ENCODE peak calls at places on chromosomes 13 and 19, in four cellular contexts. W is lower leg skin, B is omental fat pad, D is A673. S is an unnamed sample.

GRCh38 chr13:99442273-99442895 is 58.9 kb upstream of the TM9SF2 start:
- DNase-seq in W (peak; percentile 48), B (no peak), D (peak; percentile 68), S (no peak)

GRCh38 chr19:2487090-2487489 is 11.2 kb downstream of the GADD45B start:
- DNase-seq in W (no peak), B (no peak), D (no peak), S (no peak)

GRCh38 chr19:45123440-45123850 is 30.5 kb downstream of the PPP1R37 start:
- DNase-seq in W (peak; percentile 31), B (no peak), D (peak; percentile 74), S (peak; percentile 59)

GRCh38 chr19:49801966-49802661 is 11.0 kb downstream of the FUZ start:
- DNase-seq in W (peak; percentile 73), B (peak; percentile 93), D (peak; percentile 92), S (peak; percentile 73)

GRCh38 chr19:10688545-10689280 is 12.5 kb upstream of the QTRT1 start:
- DNase-seq in W (no peak), B (no peak), D (no peak), S (no peak)

GRCh38 chr19:10544242-10544752 is 593 bp downstream of the ATG4D start:
- DNase-seq in W (no peak), B (no peak), D (no peak), S (no peak)

GRCh38 chr13:105272660-105273631 is 1262.5 kb downstream of the EFNB2 start:
- DNase-seq in W (no peak), B (no peak), D (no peak), S (no peak)

GRCh38 chr13:46059405-46059804 is 6.9 kb upstream of the ZC3H13 start:
- DNase-seq in W (no peak), B (no peak), D (no peak), S (no peak)

GRCh38 chr19:1513492-1514294 is 874 bp upstream of the ADAMTSL5 start:
- DNase-seq in W (no peak), B (no peak), D (peak; percentile 65), S (peak; percentile 61)

GRCh38 chr13:74306496-74306895 is 172.3 kb upstream of the KLF12 start:
- DNase-seq in W (no peak), B (no peak), D (peak; percentile 57), S (no peak)

GRCh38 chr19:17035842-17036424 is 9.3 kb upstream of the CPAMD8 start:
- DNase-seq in W (no peak), B (no peak), D (peak; percentile 55), S (no peak)

GRCh38 chr19:7676376-7676775 is 514 bp upstream of the MCEMP1 start:
- DNase-seq in W (peak; percentile 38), B (no peak), D (peak; percentile 58), S (no peak)

GRCh38 chr19:1280588-1281269 is 4.9 kb upstream of the EFNA2 start:
- DNase-seq in W (no peak), B (no peak), D (no peak), S (no peak)

GRCh38 chr13:36430247-36431203 is 1.8 kb upstream of the CCNA1 start:
- DNase-seq in W (no peak), B (no peak), D (no peak), S (no peak)

GRCh38 chr19:17648786-17649185 is 39.4 kb downstream of the UNC13A start:
- DNase-seq in W (no peak), B (no peak), D (no peak), S (no peak)

GRCh38 chr13:62185631-62186256 is 770.1 kb upstream of the PCDH20 start:
- DNase-seq in W (no peak), B (no peak), D (no peak), S (no peak)

GRCh38 chr13:28476919-28477708 is 17.8 kb downstream of the FLT1 start:
- DNase-seq in W (no peak), B (no peak), D (no peak), S (no peak)

GRCh38 chr19:39590265-39590664 is 12.1 kb upstream of the LGALS13 start:
- DNase-seq in W (no peak), B (no peak), D (peak; percentile 6), S (no peak)

GRCh38 chr13:48866204-48866603 is 109.5 kb upstream of the FNDC3A start:
- DNase-seq in W (no peak), B (no peak), D (no peak), S (no peak)

GRCh38 chr13:44231786-44232516 is 141.7 kb upstream of the SERP2 start:
- DNase-seq in W (peak; percentile 82), B (peak; percentile 48), D (no peak), S (no peak)

GRCh38 chr13:36910545-36910944 is 9.5 kb downstream of the SMAD9 start:
- DNase-seq in W (no peak), B (no peak), D (no peak), S (no peak)

GRCh38 chr19:11453468-11454341 is 18.3 kb downstream of the PRKCSH start:
- DNase-seq in W (no peak), B (no peak), D (peak; percentile 50), S (no peak)

GRCh38 chr13:74074723-74075122 is 59.5 kb downstream of the KLF12 start:
- DNase-seq in W (no peak), B (no peak), D (peak; percentile 13), S (no peak)

GRCh38 chr13:99406799-99407201 is 94.5 kb upstream of the TM9SF2 start:
- DNase-seq in W (no peak), B (no peak), D (no peak), S (no peak)

GRCh38 chr19:38059897-38060296 is 152.9 kb downstream of the SIPA1L3 start:
- DNase-seq in W (no peak), B (no peak), D (no peak), S (no peak)

GRCh38 chr13:57624565-57625435 is 6.7 kb upstream of the PCDH17 start:
- DNase-seq in W (peak; percentile 19), B (no peak), D (peak; percentile 87), S (no peak)

GRCh38 chr19:50909240-50910070 is 1.7 kb downstream of the KLK4 start:
- DNase-seq in W (peak; percentile 36), B (no peak), D (peak; percentile 90), S (peak; percentile 62)

GRCh38 chr13:109677206-109677605 is 109.2 kb downstream of the IRS2 start:
- DNase-seq in W (no peak), B (no peak), D (no peak), S (no peak)

GRCh38 chr19:38720559-38721236 is 23.6 kb downstream of the CAPN12 start:
- DNase-seq in W (no peak), B (no peak), D (no peak), S (no peak)

GRCh38 chr13:42996584-42996983 is 4.5 kb upstream of the EPSTI1 start:
- DNase-seq in W (no peak), B (no peak), D (no peak), S (no peak)

GRCh38 chr19:7427944-7428343 is 60.9 kb downstream of the PEX11G start:
- DNase-seq in W (no peak), B (no peak), D (no peak), S (no peak)

GRCh38 chr13:73956101-73956500 is 178.1 kb downstream of the KLF12 start:
- DNase-seq in W (no peak), B (no peak), D (peak; percentile 48), S (no peak)

GRCh38 chr13:20991741-20992520 is 69.5 kb downstream of the LATS2 start:
- DNase-seq in W (no peak), B (no peak), D (no peak), S (no peak)

GRCh38 chr13:53191091-53191490 is 162.5 kb downstream of the OLFM4 start:
- DNase-seq in W (no peak), B (no peak), D (peak; percentile 84), S (no peak)

DNA sequence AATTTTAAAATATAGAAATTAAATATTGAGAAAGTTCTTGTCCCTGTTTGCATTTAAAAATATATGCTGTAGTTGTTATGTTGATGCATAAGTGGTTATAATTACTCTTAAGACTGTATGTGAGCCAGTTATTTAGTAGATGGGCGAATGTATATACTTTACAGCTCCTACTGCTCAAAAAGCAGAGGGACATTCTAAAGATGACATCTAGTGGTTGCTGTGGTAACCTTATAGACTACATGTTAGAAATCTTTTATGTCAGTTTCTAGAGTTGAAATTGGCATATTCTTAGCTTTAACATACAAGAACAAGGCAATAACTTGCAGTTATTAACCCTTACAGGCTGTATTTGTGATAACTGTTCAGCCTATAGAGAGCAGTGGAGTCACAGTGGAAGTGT is 160.5 kb downstream of the OLFM4 start:
- DNase-seq in W (no peak), B (no peak), D (peak; percentile 28), S (no peak)
- TF ChIP-seq CTCF in W (no peak), B (no peak), D (peak; percentile 20), S (no peak)

GRCh38 chr13:66994498-66995365 is 235.4 kb downstream of the PCDH9 start:
- DNase-seq in W (no peak), B (no peak), D (no peak), S (no peak)
- TF ChIP-seq CTCF in W (no peak), B (no peak), D (no peak), S (no peak)

GRCh38 chr19:33766623-33767022 is 30.0 kb upstream of the KCTD15 start:
- DNase-seq in W (no peak), B (no peak), D (no peak), S (no peak)

GRCh38 chr19:33769208-33769607 is 27.5 kb upstream of the KCTD15 start:
- DNase-seq in W (no peak), B (no peak), D (no peak), S (no peak)

GRCh38 chr19:33771308-33772101 is 25.2 kb upstream of the KCTD15 start:
- DNase-seq in W (peak; percentile 39), B (peak; percentile 66), D (peak; percentile 77), S (peak; percentile 73)

GRCh38 chr19:33770107-33770506 is 26.6 kb upstream of the KCTD15 start:
- DNase-seq in W (no peak), B (no peak), D (no peak), S (no peak)

DNA sequence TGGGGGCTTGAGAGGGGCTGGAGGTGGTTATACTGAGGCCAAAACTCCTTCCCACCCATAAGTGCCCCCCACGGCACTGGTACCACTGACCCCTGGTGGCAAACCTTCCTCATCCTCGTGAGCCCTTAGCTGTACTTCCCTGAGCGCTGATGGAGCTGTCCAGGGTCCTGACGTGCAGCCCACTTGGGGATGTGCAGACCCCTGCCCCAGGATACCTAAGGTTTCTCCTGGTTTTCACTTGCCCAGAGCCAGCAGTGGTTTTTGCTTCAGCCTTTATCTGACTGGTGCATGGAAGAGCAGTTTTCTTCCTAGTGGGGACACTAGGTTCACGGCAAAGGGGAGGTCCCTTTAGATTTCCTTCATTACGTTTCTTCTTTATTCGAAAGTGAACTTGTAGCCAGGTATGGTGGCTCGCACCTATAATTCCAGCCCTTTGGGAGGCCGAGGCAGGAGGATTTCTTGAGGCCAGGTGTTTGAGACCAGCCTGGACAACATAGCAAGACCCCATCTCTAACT is 28.7 kb upstream of the KCTD15 start:
- DNase-seq in W (no peak), B (no peak), D (peak; percentile 49), S (peak; percentile 89)
- TF ChIP-seq CTCF in W (no peak), B (no peak), D (peak; percentile 49), S (no peak)

DNA sequence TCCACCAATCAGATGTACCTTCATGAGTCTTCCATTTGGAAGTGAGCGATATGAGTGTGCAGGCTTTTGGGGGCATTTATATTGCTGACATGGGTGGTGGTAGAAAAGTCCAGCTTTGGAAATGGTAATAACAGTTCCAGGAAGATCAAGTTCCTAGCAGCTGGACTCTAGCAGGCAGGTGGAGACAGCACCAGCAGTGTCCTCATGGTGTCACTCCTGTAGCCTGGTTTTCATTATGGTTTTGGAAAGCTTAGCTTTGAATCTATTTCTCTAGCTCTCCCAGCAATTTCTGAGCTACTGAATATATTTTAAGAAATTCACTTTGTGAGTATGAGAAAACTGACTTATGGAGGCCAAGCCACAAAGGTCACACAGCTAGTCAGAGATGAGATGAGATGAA is 523.2 kb upstream of the HTR2A start:
- DNase-seq in W (no peak), B (no peak), D (no peak), S (no peak)
- TF ChIP-seq CTCF in W (no peak), B (no peak), D (no peak), S (no peak)

S was measured in mesothelial cell of epicardium.